ENCODE peak calls at places on chromosomes 5 and 9, in eight cellular contexts. P, C, D, X, Y, A, M and G are unnamed samples.
A peak's percentile ranks its signal among the peaks of the same experiment; 100 is the strongest.

GRCh38 chr5:77683171-77683732 is 44.7 kb upstream of the OTP start:
- DNase-seq in P (no peak), C (no peak), D (no peak), X (no peak), Y (no peak), A (no peak), M (no peak), G (peak; percentile 42)

GRCh38 chr5:34915856-34916192 is 313 bp downstream of the BRIX1 start:
- DNase-seq in P (no peak), C (no peak), D (no peak), X (peak; percentile 7), Y (no peak), A (no peak), M (no peak), G (no peak)

GRCh38 chr5:159673538-159673937 is 242.7 kb upstream of the ADRA1B start:
- DNase-seq in P (no peak), C (no peak), D (no peak), X (no peak), Y (no peak), A (no peak), M (no peak), G (no peak)

GRCh38 chr5:78504726-78505431 is 143.7 kb downstream of the LHFPL2 start:
- DNase-seq in P (peak; percentile 95), C (peak; percentile 99), D (peak; percentile 95), X (peak; percentile 93), Y (peak; percentile 100), A (peak; percentile 92), M (peak; percentile 100), G (peak; percentile 100)

GRCh38 chr9:7237473-7238243 is 479.9 kb downstream of the KDM4C start:
- DNase-seq in P (no peak), C (peak; percentile 10), D (peak; percentile 2), X (peak; percentile 4), Y (peak; percentile 75), A (no peak), M (peak; percentile 56), G (peak; percentile 77)

GRCh38 chr5:43073597-43074546 is 33.8 kb upstream of the ANXA2R start:
- DNase-seq in P (no peak), C (no peak), D (no peak), X (peak; percentile 66), Y (no peak), A (no peak), M (peak; percentile 57), G (peak; percentile 65)

GRCh38 chr9:86279839-86280238 is 2.5 kb downstream of the ISCA1 start:
- DNase-seq in P (no peak), C (no peak), D (no peak), X (peak; percentile 31), Y (no peak), A (no peak), M (no peak), G (no peak)

GRCh38 chr5:84249918-84250635 is 134.6 kb downstream of the EDIL3 start:
- DNase-seq in P (no peak), C (peak; percentile 85), D (peak; percentile 72), X (peak; percentile 90), Y (peak; percentile 94), A (no peak), M (peak; percentile 70), G (peak; percentile 74)

GRCh38 chr5:137629646-137630045 is 106.2 kb downstream of the KLHL3 start:
- DNase-seq in P (no peak), C (peak; percentile 42), D (no peak), X (peak; percentile 77), Y (peak; percentile 30), A (no peak), M (peak; percentile 80), G (peak; percentile 71)

GRCh38 chr5:54197018-54197417 is 113.4 kb downstream of the ARL15 start:
- DNase-seq in P (no peak), C (no peak), D (no peak), X (no peak), Y (no peak), A (no peak), M (no peak), G (no peak)

GRCh38 chr5:14211818-14212799 is 69.0 kb downstream of the TRIO start:
- DNase-seq in P (no peak), C (no peak), D (no peak), X (no peak), Y (no peak), A (no peak), M (no peak), G (no peak)

GRCh38 chr5:142012186-142012785 is 541 bp downstream of the GNPDA1 start:
- DNase-seq in P (no peak), C (peak; percentile 16), D (no peak), X (peak; percentile 55), Y (no peak), A (peak; percentile 45), M (peak; percentile 56), G (peak; percentile 70)

GRCh38 chr9:20339611-20340010 is 282.7 kb downstream of the MLLT3 start:
- DNase-seq in P (no peak), C (no peak), D (no peak), X (no peak), Y (no peak), A (no peak), M (no peak), G (no peak)

GRCh38 chr9:72977670-72978069 is 24.8 kb upstream of the ALDH1A1 start:
- DNase-seq in P (no peak), C (peak; percentile 7), D (no peak), X (no peak), Y (no peak), A (no peak), M (no peak), G (no peak)

GRCh38 chr9:131310833-131311554 is 21.5 kb downstream of the PLPP7 start:
- DNase-seq in P (no peak), C (no peak), D (no peak), X (no peak), Y (no peak), A (no peak), M (no peak), G (no peak)

GRCh38 chr9:37029304-37029775 is 4.7 kb downstream of the PAX5 start:
- DNase-seq in P (no peak), C (no peak), D (no peak), X (no peak), Y (no peak), A (no peak), M (no peak), G (no peak)

GRCh38 chr9:134913713-134914500 is 3.8 kb downstream of the FCN1 start:
- DNase-seq in P (peak; percentile 60), C (no peak), D (no peak), X (no peak), Y (no peak), A (no peak), M (no peak), G (no peak)

GRCh38 chr5:163248333-163248732 is 189.1 kb upstream of the CCNG1 start:
- DNase-seq in P (no peak), C (peak; percentile 68), D (no peak), X (no peak), Y (peak; percentile 62), A (no peak), M (no peak), G (no peak)

GRCh38 chr9:119453980-119454379 is 84.7 kb upstream of the BRINP1 start:
- DNase-seq in P (no peak), C (no peak), D (no peak), X (no peak), Y (no peak), A (no peak), M (no peak), G (no peak)

DNA sequence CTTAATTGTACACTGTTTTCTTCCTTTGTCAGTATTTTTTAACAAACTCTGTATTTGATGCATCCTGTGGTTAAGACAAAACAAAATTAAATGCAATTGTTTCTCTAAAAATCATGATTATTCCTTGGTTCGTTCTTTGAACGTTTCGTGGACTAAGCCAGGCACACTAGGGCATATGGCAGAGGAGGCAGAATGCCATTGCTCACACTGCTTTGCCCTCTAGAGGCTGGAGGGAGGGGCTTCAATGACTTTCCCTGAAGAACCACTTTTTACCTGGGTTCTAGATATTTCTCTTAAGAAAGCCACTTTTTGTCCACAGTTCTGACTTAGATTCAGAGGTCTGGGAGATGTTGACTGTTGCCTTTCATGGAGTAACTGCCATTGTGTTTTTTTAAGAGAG is 236.2 kb upstream of the ADAMTSL1 start:
- DNase-seq in P (no peak), C (no peak), D (no peak), X (no peak), Y (no peak), A (no peak), M (no peak), G (no peak)
- TF ChIP-seq CTCF in P (no peak), C (no peak), D (no peak), X (no peak), Y (peak; percentile 8), A (no peak), M (no peak), G (no peak)

DNA sequence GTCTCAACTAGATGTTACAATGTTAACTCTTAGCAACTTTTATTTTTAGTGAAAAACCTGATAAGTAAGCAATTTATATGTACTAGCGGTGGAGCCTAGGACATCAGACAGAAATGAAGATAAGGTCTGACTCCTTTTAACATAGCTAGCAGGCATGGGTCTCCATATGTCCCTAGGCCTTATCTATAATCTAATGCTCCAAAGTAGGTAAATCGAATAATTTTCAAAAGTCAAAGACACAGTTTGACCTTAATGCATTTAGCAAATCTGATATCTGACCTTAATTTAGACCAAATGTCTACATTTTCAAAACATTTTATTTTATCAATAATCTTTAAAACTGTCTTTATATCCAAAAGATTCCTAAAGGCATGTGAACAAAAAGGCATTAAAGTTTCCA is 305.0 kb upstream of the CCNH start:
- DNase-seq in P (no peak), C (no peak), D (no peak), X (no peak), Y (no peak), A (no peak), M (no peak), G (no peak)
- H3K4me3 ChIP-seq in P (no peak overlapping the region), C (no peak overlapping the region), D (no peak overlapping the region), X (no peak overlapping the region), Y (no peak overlapping the region), A (no peak overlapping the region), M (no peak overlapping the region), G (no peak overlapping the region)

GRCh38 chr9:104900871-104901270 is 27.1 kb downstream of the ABCA1 start:
- DNase-seq in P (no peak), C (no peak), D (no peak), X (peak; percentile 35), Y (no peak), A (no peak), M (no peak), G (peak; percentile 26)
- TF ChIP-seq CTCF in P (no peak), C (no peak), D (no peak), X (no peak), Y (no peak), A (no peak), M (no peak), G (no peak)

DNA sequence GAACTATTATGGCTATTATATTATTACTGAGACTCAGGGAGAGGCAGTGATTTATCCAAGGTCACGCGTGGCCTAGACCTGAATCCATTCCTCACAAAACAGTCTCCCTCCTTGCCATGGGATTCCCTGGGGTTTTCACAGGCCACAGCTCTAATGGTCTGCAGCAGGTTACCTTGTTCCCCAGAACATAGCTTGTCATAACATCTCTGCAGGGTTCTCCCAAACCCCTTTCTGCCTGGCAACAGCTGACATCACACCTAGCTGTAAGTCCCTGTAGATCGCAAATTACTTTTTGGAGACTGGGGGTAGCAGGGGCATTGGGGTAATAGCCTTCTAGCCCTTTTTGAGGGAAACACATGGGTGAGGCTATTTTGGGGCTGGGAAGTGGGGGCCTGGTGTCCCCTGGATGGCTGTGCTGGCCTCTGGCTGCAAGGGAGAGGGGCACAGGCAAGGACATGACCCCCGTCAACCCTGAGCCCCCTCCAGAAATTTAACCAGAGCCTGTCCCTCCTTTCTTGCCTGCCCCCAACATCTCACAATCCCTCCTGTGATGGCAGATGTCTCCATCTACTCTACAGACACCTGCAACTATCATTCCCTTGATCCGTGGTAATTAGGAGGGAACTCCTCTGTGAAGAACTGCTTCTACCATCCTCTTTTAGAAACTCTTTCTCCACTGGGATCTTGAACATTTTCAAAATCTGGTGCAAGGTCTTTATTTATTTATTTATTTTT is 1.3 kb downstream of the CD74 start:
- DNase-seq in P (no peak), C (no peak), D (no peak), X (peak; percentile 61), Y (no peak), A (peak; percentile 42), M (peak; percentile 19), G (peak; percentile 23)
- H3K4me3 ChIP-seq in P (peak overlapping the region; percentile 68), C (no peak overlapping the region), D (no peak overlapping the region), X (no peak overlapping the region), Y (no peak overlapping the region), A (no peak overlapping the region), M (no peak overlapping the region), G (no peak overlapping the region)